ENCODE peak calls at places on chromosomes 3 and 15, in eight cellular contexts. One of them, this sample, is unnamed.
A peak's percentile ranks its signal among the peaks of the same experiment; 100 is the strongest.

GRCh38 chr3:188739547-188739946 is 432.2 kb upstream of the TPRG1 start:
- DNase-seq in CD8-positive, alpha-beta T cell: no peak
- DNase-seq in ascending aorta: no peak
- DNase-seq in tibial artery: no peak
- DNase-seq in stomach: no peak
- DNase-seq in left ventricle myocardium inferior: no peak
- DNase-seq in psoas muscle: no peak
- DNase-seq in sigmoid colon: no peak
- DNase-seq in this sample: no peak

GRCh38 chr3:56758539-56758981 is 43.2 kb downstream of the ARHGEF3 start:
- DNase-seq in tibial artery: no peak
- DNase-seq in psoas muscle: no peak
- DNase-seq in stomach: peak; percentile 68
- DNase-seq in sigmoid colon: no peak
- DNase-seq in left ventricle myocardium inferior: no peak
- DNase-seq in CD8-positive, alpha-beta T cell: peak; percentile 31
- DNase-seq in ascending aorta: no peak
- DNase-seq in this sample: no peak

GRCh38 chr3:32305477-32305876 is 67.0 kb downstream of the CMTM8 start:
- DNase-seq in ascending aorta: no peak
- DNase-seq in psoas muscle: no peak
- DNase-seq in left ventricle myocardium inferior: no peak
- DNase-seq in tibial artery: no peak
- DNase-seq in CD8-positive, alpha-beta T cell: no peak
- DNase-seq in sigmoid colon: no peak
- DNase-seq in stomach: no peak
- DNase-seq in this sample: no peak

GRCh38 chr3:50396502-50396901 is 37.2 kb upstream of the TMEM115 start:
- DNase-seq in ascending aorta: no peak
- DNase-seq in stomach: peak; percentile 27
- DNase-seq in CD8-positive, alpha-beta T cell: no peak
- DNase-seq in psoas muscle: no peak
- DNase-seq in sigmoid colon: no peak
- DNase-seq in tibial artery: no peak
- DNase-seq in left ventricle myocardium inferior: no peak
- DNase-seq in this sample: no peak

GRCh38 chr15:84872009-84872900 is 12.2 kb upstream of the SLC28A1 start:
- DNase-seq in ascending aorta: no peak
- DNase-seq in psoas muscle: no peak
- DNase-seq in tibial artery: no peak
- DNase-seq in stomach: no peak
- DNase-seq in sigmoid colon: no peak
- DNase-seq in CD8-positive, alpha-beta T cell: no peak
- DNase-seq in left ventricle myocardium inferior: no peak
- DNase-seq in this sample: no peak

GRCh38 chr3:142279965-142280590 is 54.7 kb upstream of the GK5 start:
- DNase-seq in left ventricle myocardium inferior: no peak
- DNase-seq in tibial artery: no peak
- DNase-seq in stomach: peak; percentile 41
- DNase-seq in CD8-positive, alpha-beta T cell: no peak
- DNase-seq in sigmoid colon: peak; percentile 71
- DNase-seq in psoas muscle: no peak
- DNase-seq in ascending aorta: no peak
- DNase-seq in this sample: peak; percentile 37

GRCh38 chr15:76327191-76328105 is 9.1 kb upstream of the ISL2 start:
- DNase-seq in CD8-positive, alpha-beta T cell: no peak
- DNase-seq in tibial artery: no peak
- DNase-seq in sigmoid colon: no peak
- DNase-seq in left ventricle myocardium inferior: no peak
- DNase-seq in psoas muscle: no peak
- DNase-seq in stomach: no peak
- DNase-seq in ascending aorta: no peak
- DNase-seq in this sample: no peak

GRCh38 chr3:128322030-128323022 is 144.4 kb downstream of the DNAJB8 start:
- DNase-seq in CD8-positive, alpha-beta T cell: peak; percentile 66
- DNase-seq in stomach: peak; percentile 57
- DNase-seq in psoas muscle: peak; percentile 39
- DNase-seq in tibial artery: no peak
- DNase-seq in ascending aorta: no peak
- DNase-seq in sigmoid colon: peak; percentile 73
- DNase-seq in left ventricle myocardium inferior: peak; percentile 48
- DNase-seq in this sample: no peak

GRCh38 chr3:141368925-141369794 is 856 bp downstream of the ZBTB38 start:
- DNase-seq in ascending aorta: no peak
- DNase-seq in psoas muscle: no peak
- DNase-seq in left ventricle myocardium inferior: no peak
- DNase-seq in sigmoid colon: no peak
- DNase-seq in CD8-positive, alpha-beta T cell: no peak
- DNase-seq in stomach: no peak
- DNase-seq in tibial artery: no peak
- DNase-seq in this sample: no peak

GRCh38 chr3:124032351-124032880 is 40.5 kb upstream of the ROPN1 start:
- DNase-seq in left ventricle myocardium inferior: peak; percentile 58
- DNase-seq in ascending aorta: no peak
- DNase-seq in psoas muscle: peak; percentile 45
- DNase-seq in stomach: no peak
- DNase-seq in CD8-positive, alpha-beta T cell: no peak
- DNase-seq in sigmoid colon: peak; percentile 73
- DNase-seq in tibial artery: peak; percentile 85
- DNase-seq in this sample: no peak

GRCh38 chr15:76134537-76134936 is 74.8 kb downstream of the TMEM266 start:
- DNase-seq in left ventricle myocardium inferior: no peak
- DNase-seq in stomach: no peak
- DNase-seq in CD8-positive, alpha-beta T cell: no peak
- DNase-seq in psoas muscle: no peak
- DNase-seq in ascending aorta: no peak
- DNase-seq in sigmoid colon: no peak
- DNase-seq in tibial artery: no peak
- DNase-seq in this sample: no peak

GRCh38 chr3:183914856-183915255 is 30.2 kb upstream of the PARL start:
- DNase-seq in sigmoid colon: no peak
- DNase-seq in ascending aorta: no peak
- DNase-seq in left ventricle myocardium inferior: no peak
- DNase-seq in stomach: no peak
- DNase-seq in tibial artery: no peak
- DNase-seq in CD8-positive, alpha-beta T cell: no peak
- DNase-seq in psoas muscle: no peak
- DNase-seq in this sample: no peak

GRCh38 chr3:143228405-143228804 is 108.8 kb downstream of the CHST2 start:
- DNase-seq in CD8-positive, alpha-beta T cell: no peak
- DNase-seq in ascending aorta: no peak
- DNase-seq in sigmoid colon: no peak
- DNase-seq in psoas muscle: no peak
- DNase-seq in left ventricle myocardium inferior: no peak
- DNase-seq in stomach: no peak
- DNase-seq in tibial artery: no peak
- DNase-seq in this sample: no peak

GRCh38 chr3:156252656-156253055 is 132.3 kb downstream of the KCNAB1 start:
- DNase-seq in psoas muscle: no peak
- DNase-seq in ascending aorta: no peak
- DNase-seq in tibial artery: no peak
- DNase-seq in left ventricle myocardium inferior: no peak
- DNase-seq in sigmoid colon: no peak
- DNase-seq in CD8-positive, alpha-beta T cell: no peak
- DNase-seq in stomach: no peak
- DNase-seq in this sample: no peak

GRCh38 chr3:48199117-48199516 is 10.9 kb upstream of the CDC25A start:
- DNase-seq in sigmoid colon: no peak
- DNase-seq in psoas muscle: no peak
- DNase-seq in tibial artery: no peak
- DNase-seq in left ventricle myocardium inferior: no peak
- DNase-seq in CD8-positive, alpha-beta T cell: no peak
- DNase-seq in stomach: no peak
- DNase-seq in ascending aorta: no peak
- DNase-seq in this sample: no peak

GRCh38 chr3:15325228-15325627 is 7.2 kb downstream of the SH3BP5 start:
- DNase-seq in psoas muscle: peak; percentile 65
- DNase-seq in stomach: no peak
- DNase-seq in tibial artery: no peak
- DNase-seq in sigmoid colon: no peak
- DNase-seq in ascending aorta: no peak
- DNase-seq in CD8-positive, alpha-beta T cell: no peak
- DNase-seq in left ventricle myocardium inferior: no peak
- DNase-seq in this sample: no peak

GRCh38 chr3:10312866-10313265 is 8.0 kb downstream of the SEC13 start:
- DNase-seq in stomach: no peak
- DNase-seq in ascending aorta: no peak
- DNase-seq in left ventricle myocardium inferior: no peak
- DNase-seq in tibial artery: no peak
- DNase-seq in CD8-positive, alpha-beta T cell: no peak
- DNase-seq in sigmoid colon: no peak
- DNase-seq in psoas muscle: no peak
- DNase-seq in this sample: no peak
- TF ChIP-seq CTCF in stomach: no peak
- TF ChIP-seq CTCF in ascending aorta: no peak
- TF ChIP-seq CTCF in left ventricle myocardium inferior: no peak
- TF ChIP-seq CTCF in tibial artery: no peak
- TF ChIP-seq CTCF in CD8-positive, alpha-beta T cell: no peak
- TF ChIP-seq CTCF in sigmoid colon: no peak
- TF ChIP-seq CTCF in psoas muscle: no peak
- TF ChIP-seq CTCF in this sample: no peak

GRCh38 chr3:126355251-126355650 is 2.0 kb downstream of the KLF15 start:
- DNase-seq in left ventricle myocardium inferior: no peak
- DNase-seq in tibial artery: peak; percentile 51
- DNase-seq in sigmoid colon: peak; percentile 67
- DNase-seq in CD8-positive, alpha-beta T cell: no peak
- DNase-seq in ascending aorta: no peak
- DNase-seq in stomach: no peak
- DNase-seq in psoas muscle: no peak
- DNase-seq in this sample: peak; percentile 15
- H3K4me1 ChIP-seq in left ventricle myocardium inferior: peaks cover 80% of the 10 kb centered on the region
- H3K4me1 ChIP-seq in tibial artery: peaks cover 62% of the 10 kb centered on the region
- H3K4me1 ChIP-seq in sigmoid colon: peaks cover 37% of the 10 kb centered on the region
- H3K4me1 ChIP-seq in CD8-positive, alpha-beta T cell: peaks cover 14% of the 10 kb centered on the region
- H3K4me1 ChIP-seq in ascending aorta: peaks cover 54% of the 10 kb centered on the region
- H3K4me1 ChIP-seq in stomach: peaks cover 66% of the 10 kb centered on the region
- H3K4me1 ChIP-seq in psoas muscle: peaks cover 65% of the 10 kb centered on the region
- H3K4me1 ChIP-seq in this sample: peaks cover 18% of the 10 kb centered on the region

DNA sequence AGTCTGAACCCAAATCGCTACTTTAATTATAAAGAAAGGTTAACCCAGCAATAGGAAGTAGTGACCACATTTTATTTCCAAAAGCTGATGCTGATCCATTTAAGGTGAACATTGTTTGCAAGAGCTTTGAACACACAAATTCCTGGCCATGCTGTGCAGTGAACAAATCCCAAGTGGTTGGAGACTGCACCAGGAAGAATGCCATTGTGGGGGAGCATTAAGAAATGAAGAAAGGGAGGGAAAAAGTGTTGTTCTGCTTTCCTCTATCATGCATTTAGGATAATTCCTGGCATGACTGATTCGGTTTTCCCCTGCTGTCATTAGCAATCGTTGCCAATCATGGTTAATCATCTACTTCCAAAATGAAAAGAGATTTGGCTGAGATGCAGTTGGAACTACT is 73.8 kb upstream of the ZPLD1 start:
- DNase-seq in CD8-positive, alpha-beta T cell: no peak
- DNase-seq in tibial artery: no peak
- DNase-seq in psoas muscle: no peak
- DNase-seq in stomach: no peak
- DNase-seq in left ventricle myocardium inferior: no peak
- DNase-seq in ascending aorta: no peak
- DNase-seq in sigmoid colon: no peak
- DNase-seq in this sample: no peak
- TF ChIP-seq CTCF in CD8-positive, alpha-beta T cell: no peak
- TF ChIP-seq CTCF in tibial artery: no peak
- TF ChIP-seq CTCF in psoas muscle: no peak
- TF ChIP-seq CTCF in stomach: no peak
- TF ChIP-seq CTCF in left ventricle myocardium inferior: no peak
- TF ChIP-seq CTCF in ascending aorta: no peak
- TF ChIP-seq CTCF in sigmoid colon: no peak
- TF ChIP-seq CTCF in this sample: no peak

DNA sequence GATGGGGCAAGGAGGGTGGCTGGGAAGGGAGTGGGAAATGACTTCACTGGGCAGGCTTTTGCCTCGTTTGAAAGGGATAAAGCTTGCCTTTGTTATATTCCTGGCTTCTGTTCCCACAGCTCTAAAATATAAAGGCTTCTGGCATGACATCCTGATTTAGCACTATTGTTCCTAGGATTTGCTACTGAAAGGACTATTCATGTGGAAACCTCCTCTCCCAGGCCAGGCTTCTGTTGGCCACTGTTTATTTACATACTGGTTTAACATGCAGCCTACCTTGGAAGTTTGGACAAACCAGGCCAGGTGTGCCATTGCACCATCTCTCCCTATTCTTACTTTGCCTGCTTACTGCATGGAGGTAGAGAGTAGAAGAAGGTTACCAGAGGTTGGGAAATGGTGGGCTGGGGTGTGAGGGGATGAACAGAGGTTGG is 2.4 kb upstream of the LMCD1 start:
- DNase-seq in sigmoid colon: no peak
- DNase-seq in stomach: peak; percentile 50
- DNase-seq in left ventricle myocardium inferior: no peak
- DNase-seq in CD8-positive, alpha-beta T cell: no peak
- DNase-seq in ascending aorta: no peak
- DNase-seq in psoas muscle: no peak
- DNase-seq in tibial artery: no peak
- DNase-seq in this sample: no peak
- H3K4me1 ChIP-seq in sigmoid colon: peaks cover 15% of the 10 kb centered on the region
- H3K4me1 ChIP-seq in stomach: peaks cover 9% of the 10 kb centered on the region
- H3K4me1 ChIP-seq in left ventricle myocardium inferior: peaks cover 54% of the 10 kb centered on the region
- H3K4me1 ChIP-seq in CD8-positive, alpha-beta T cell: peaks cover 7% of the 10 kb centered on the region
- H3K4me1 ChIP-seq in ascending aorta: peaks cover 8% of the 10 kb centered on the region
- H3K4me1 ChIP-seq in psoas muscle: peaks cover 25% of the 10 kb centered on the region
- H3K4me1 ChIP-seq in tibial artery: peaks cover 18% of the 10 kb centered on the region
- H3K4me1 ChIP-seq in this sample: peaks cover 8% of the 10 kb centered on the region

GRCh38 chr3:112814256-112814655 is 32.4 kb downstream of the CD200R1L start:
- DNase-seq in CD8-positive, alpha-beta T cell: no peak
- DNase-seq in psoas muscle: no peak
- DNase-seq in stomach: no peak
- DNase-seq in tibial artery: no peak
- DNase-seq in ascending aorta: no peak
- DNase-seq in sigmoid colon: no peak
- DNase-seq in left ventricle myocardium inferior: no peak
- DNase-seq in this sample: no peak
- TF ChIP-seq CTCF in CD8-positive, alpha-beta T cell: no peak
- TF ChIP-seq CTCF in psoas muscle: peak; percentile 44
- TF ChIP-seq CTCF in stomach: no peak
- TF ChIP-seq CTCF in tibial artery: peak; percentile 39
- TF ChIP-seq CTCF in ascending aorta: peak; percentile 15
- TF ChIP-seq CTCF in sigmoid colon: peak; percentile 23
- TF ChIP-seq CTCF in left ventricle myocardium inferior: peak; percentile 50
- TF ChIP-seq CTCF in this sample: no peak

GRCh38 chr3:151351648-151352047 is 22.3 kb upstream of the P2RY13 start:
- DNase-seq in stomach: no peak
- DNase-seq in tibial artery: no peak
- DNase-seq in ascending aorta: no peak
- DNase-seq in left ventricle myocardium inferior: no peak
- DNase-seq in sigmoid colon: no peak
- DNase-seq in psoas muscle: no peak
- DNase-seq in CD8-positive, alpha-beta T cell: no peak
- DNase-seq in this sample: no peak

GRCh38 chr3:151362798-151363197 is 21.8 kb downstream of the P2RY12 start:
- DNase-seq in CD8-positive, alpha-beta T cell: no peak
- DNase-seq in sigmoid colon: no peak
- DNase-seq in tibial artery: no peak
- DNase-seq in ascending aorta: no peak
- DNase-seq in stomach: no peak
- DNase-seq in psoas muscle: no peak
- DNase-seq in left ventricle myocardium inferior: no peak
- DNase-seq in this sample: peak; percentile 33

GRCh38 chr3:151356791-151357460 is 27.6 kb upstream of the P2RY13 start:
- DNase-seq in stomach: no peak
- DNase-seq in sigmoid colon: no peak
- DNase-seq in tibial artery: no peak
- DNase-seq in ascending aorta: no peak
- DNase-seq in CD8-positive, alpha-beta T cell: no peak
- DNase-seq in psoas muscle: no peak
- DNase-seq in left ventricle myocardium inferior: no peak
- DNase-seq in this sample: no peak

GRCh38 chr3:151357461-151357850 is 27.1 kb downstream of the P2RY12 start:
- DNase-seq in stomach: no peak
- DNase-seq in left ventricle myocardium inferior: no peak
- DNase-seq in ascending aorta: no peak
- DNase-seq in psoas muscle: no peak
- DNase-seq in sigmoid colon: no peak
- DNase-seq in tibial artery: no peak
- DNase-seq in CD8-positive, alpha-beta T cell: no peak
- DNase-seq in this sample: no peak
- H3K4me1 ChIP-seq in stomach: peaks cover 4% of the 10 kb centered on the region
- H3K4me1 ChIP-seq in left ventricle myocardium inferior: no peaks in the 10 kb centered on the region
- H3K4me1 ChIP-seq in ascending aorta: no peaks in the 10 kb centered on the region
- H3K4me1 ChIP-seq in psoas muscle: no peaks in the 10 kb centered on the region
- H3K4me1 ChIP-seq in sigmoid colon: no peaks in the 10 kb centered on the region
- H3K4me1 ChIP-seq in tibial artery: peaks cover 11% of the 10 kb centered on the region
- H3K4me1 ChIP-seq in CD8-positive, alpha-beta T cell: no peaks in the 10 kb centered on the region
- H3K4me1 ChIP-seq in this sample: no peaks in the 10 kb centered on the region